ENCODE peak calls at places on chromosome 4, in six cellular contexts. D is brain microvascular endothelial cell; C is activated naive CD4-positive, alpha-beta T cell treated with Interleukin-2 at 50 U/mL for 16 hours; L is CD4-positive, alpha-beta T cell; U is GM12864; W is NCI-H2171 treated with DMSO at 0.1 percent for 48 hours. V is an unnamed sample.

GRCh38 chr4:138275946-138276621 is 33.9 kb upstream of the SLC7A11 start:
- DNase-seq in D (peak), C (no peak), L (no peak), U (no peak), W (no peak), V (no peak)

GRCh38 chr4:178553201-178553600 is 1111.0 kb upstream of the AGA start:
- DNase-seq in D (no peak), C (no peak), L (no peak), U (no peak), W (no peak), V (no peak)

GRCh38 chr4:78298618-78299017 is 241.5 kb downstream of the FRAS1 start:
- DNase-seq in D (peak), C (no peak), L (no peak), U (no peak), W (no peak), V (no peak)

GRCh38 chr4:121784975-121785374 is 16.1 kb upstream of the EXOSC9 start:
- DNase-seq in D (peak), C (no peak), L (no peak), U (no peak), W (no peak), V (no peak)

GRCh38 chr4:164730705-164731393 is 23.1 kb upstream of the SMIM31 start:
- DNase-seq in D (no peak), C (no peak), L (no peak), U (no peak), W (no peak), V (no peak)

GRCh38 chr4:3848323-3848722 is 82.1 kb downstream of the ADRA2C start:
- DNase-seq in D (no peak), C (no peak), L (no peak), U (no peak), W (no peak), V (no peak)

GRCh38 chr4:6208416-6208815 is 8.1 kb upstream of the JAKMIP1 start:
- DNase-seq in D (no peak), C (no peak), L (no peak), U (no peak), W (no peak), V (no peak)

GRCh38 chr4:85798011-85798770 is 323.2 kb downstream of the ARHGAP24 start:
- DNase-seq in D (no peak), C (no peak), L (no peak), U (no peak), W (no peak), V (no peak)

GRCh38 chr4:74378573-74378972 is 13.6 kb downstream of the EREG start:
- DNase-seq in D (no peak), C (no peak), L (no peak), U (no peak), W (no peak), V (no peak)

GRCh38 chr4:185920171-185920570 is 108.2 kb upstream of the SORBS2 start:
- DNase-seq in D (peak), C (no peak), L (no peak), U (no peak), W (no peak), V (no peak)

GRCh38 chr4:21819086-21819485 is 129.5 kb downstream of the KCNIP4 start:
- DNase-seq in D (no peak), C (no peak), L (no peak), U (no peak), W (no peak), V (no peak)

GRCh38 chr4:147846318-147847135 is 114.6 kb downstream of the ARHGAP10 start:
- DNase-seq in D (no peak), C (peak), L (no peak), U (peak), W (peak), V (no peak)

V was measured in CD8-positive, alpha-beta T cell.